ENCODE peak calls at places on chromosomes 2 and 18, in four cellular contexts. H is astrocyte of the spinal cord, X is ecto neural progenitor cell, K is KBM-7. W is an unnamed sample.

GRCh38 chr2:97731274-97732050 is 18.1 kb downstream of the ZAP70 start:
- DNase-seq in X (no peak), K (no peak), H (no peak), W (no peak)

GRCh38 chr18:49467599-49467998 is 7.2 kb upstream of the DYM start:
- DNase-seq in K (no peak), X (no peak), H (no peak), W (no peak)

GRCh38 chr2:62184499-62185045 is 11.3 kb upstream of the B3GNT2 start:
- DNase-seq in X (no peak), H (no peak), K (no peak), W (no peak)

GRCh38 chr2:105361132-105361889 is 24.0 kb downstream of the C2orf49 start:
- DNase-seq in X (no peak), K (no peak), H (no peak), W (no peak)

GRCh38 chr2:62724886-62725711 is 19.6 kb downstream of the EHBP1 start:
- DNase-seq in H (no peak), K (peak), X (peak), W (peak)

GRCh38 chr2:200700856-200701255 is 110.9 kb upstream of the BZW1 start:
- DNase-seq in K (no peak), X (no peak), H (no peak), W (no peak)

GRCh38 chr2:238160206-238161129 is 1.7 kb downstream of the ERFE start:
- DNase-seq in X (no peak), H (no peak), K (no peak), W (peak)

GRCh38 chr2:8477511-8478132 is 204.2 kb upstream of the ID2 start:
- DNase-seq in X (no peak), K (peak), H (no peak), W (no peak)

GRCh38 chr18:25516121-25516520 is 164.2 kb upstream of the ZNF521 start:
- DNase-seq in H (no peak), X (no peak), K (peak), W (no peak)

GRCh38 chr18:74370163-74370562 is 54.5 kb downstream of the C18orf63 start:
- DNase-seq in X (no peak), H (no peak), K (no peak), W (no peak)

GRCh38 chr2:27830616-27831120 is 59.1 kb downstream of the MRPL33 start:
- DNase-seq in X (no peak), K (no peak), H (peak), W (no peak)

GRCh38 chr2:75608684-75609333 is 37.8 kb upstream of the MRPL19 start:
- DNase-seq in X (peak), H (peak), K (peak), W (peak)

GRCh38 chr2:156340818-156341481 is 8.4 kb upstream of the NR4A2 start:
- DNase-seq in H (no peak), K (no peak), X (peak), W (no peak)

GRCh38 chr2:70766357-70767093 is 1.5 kb downstream of the ADD2 start:
- DNase-seq in K (no peak), X (no peak), H (no peak), W (no peak)

GRCh38 chr2:3079466-3079865 is 298.2 kb downstream of the EIPR1 start:
- DNase-seq in X (no peak), H (no peak), K (no peak), W (no peak)

GRCh38 chr2:204691911-204692510 is 146.7 kb downstream of the PARD3B start:
- DNase-seq in H (peak), X (no peak), K (peak), W (peak)

GRCh38 chr18:73684651-73685050 is 463.0 kb downstream of the FBXO15 start:
- DNase-seq in X (no peak), K (no peak), H (peak), W (no peak)

GRCh38 chr2:69998761-69999160 is 37.3 kb upstream of the ASPRV1 start:
- DNase-seq in K (no peak), H (no peak), X (no peak), W (peak)